ENCODE peak calls at places on chromosomes 7 and 10, in nine cellular contexts. S is tibial artery, N is H1, D is BE2C, O is adipocyte, X is transverse colon, Q is DND-41, P is fibroblast of lung, Y is lower lobe of right lung. M is an unnamed sample.
A peak's percentile ranks its signal among the peaks of the same experiment; 100 is the strongest.

GRCh38 chr10:114403545-114404161 is 649 bp downstream of the AFAP1L2 start:
- DNase-seq in Y (no peak), D (no peak), S (no peak), X (peak; percentile 24), O (no peak), P (no peak), Q (no peak), N (peak; percentile 80), M (no peak)

GRCh38 chr10:128286413-128287097 is 160.3 kb upstream of the MKI67 start:
- DNase-seq in Y (no peak), S (no peak), N (peak; percentile 70), D (no peak), P (no peak), O (no peak), Q (no peak), X (no peak), M (no peak)

GRCh38 chr7:128352138-128352537 is 8.4 kb upstream of the RBM28 start:
- DNase-seq in X (peak; percentile 33), D (peak; percentile 17), Y (peak; percentile 73), P (peak; percentile 26), Q (no peak), N (peak; percentile 90), S (no peak), O (peak; percentile 38), M (no peak)

GRCh38 chr7:1746491-1746975 is 76.5 kb downstream of the ELFN1 start:
- DNase-seq in N (no peak), S (no peak), X (no peak), D (no peak), Y (no peak), O (no peak), P (no peak), Q (no peak), M (no peak)

GRCh38 chr7:124364283-124364682 is 331.4 kb upstream of the TMEM229A start:
- DNase-seq in S (no peak), D (no peak), Q (no peak), O (no peak), P (no peak), N (no peak), Y (no peak), X (no peak), M (no peak)

GRCh38 chr7:16630654-16631053 is 14.9 kb downstream of the ANKMY2 start:
- DNase-seq in Y (no peak), D (no peak), X (no peak), Q (no peak), N (no peak), P (no peak), S (no peak), O (no peak), M (no peak)

GRCh38 chr7:50203521-50203920 is 101.0 kb upstream of the IKZF1 start:
- DNase-seq in Q (no peak), P (no peak), Y (no peak), O (no peak), X (no peak), D (no peak), S (no peak), N (no peak), M (no peak)

GRCh38 chr7:26083113-26083512 is 68.9 kb upstream of the NFE2L3 start:
- DNase-seq in D (no peak), P (no peak), Q (no peak), Y (no peak), O (peak; percentile 28), S (no peak), X (no peak), N (no peak), M (no peak)

GRCh38 chr10:10826125-10826524 is 191.5 kb upstream of the CELF2 start:
- DNase-seq in S (no peak), D (no peak), N (no peak), P (peak; percentile 71), Y (no peak), O (peak; percentile 31), X (no peak), Q (no peak), M (no peak)

GRCh38 chr10:116948530-116948870 is 56.5 kb downstream of the SHTN1 start:
- DNase-seq in P (no peak), Y (no peak), S (no peak), D (no peak), O (no peak), Q (no peak), X (no peak), N (no peak), M (no peak)

GRCh38 chr10:44650576-44651394 is 260.4 kb upstream of the TMEM72 start:
- DNase-seq in N (no peak), S (no peak), D (no peak), P (no peak), Q (no peak), O (peak; percentile 42), Y (no peak), X (no peak), M (no peak)

GRCh38 chr10:44651395-44651661 is 259.8 kb upstream of the TMEM72 start:
- DNase-seq in Q (no peak), O (no peak), N (no peak), Y (no peak), P (no peak), X (no peak), D (no peak), S (no peak), M (no peak)

GRCh38 chr10:44648691-44649090 is 262.4 kb upstream of the TMEM72 start:
- DNase-seq in N (no peak), Y (no peak), Q (no peak), O (no peak), X (no peak), S (no peak), P (no peak), D (no peak), M (no peak)

GRCh38 chr10:44647877-44648542 is 263.1 kb upstream of the CXCL12 start:
- DNase-seq in P (peak; percentile 71), X (no peak), O (peak; percentile 59), Q (peak; percentile 19), D (no peak), N (no peak), Y (no peak), S (no peak), M (no peak)

DNA sequence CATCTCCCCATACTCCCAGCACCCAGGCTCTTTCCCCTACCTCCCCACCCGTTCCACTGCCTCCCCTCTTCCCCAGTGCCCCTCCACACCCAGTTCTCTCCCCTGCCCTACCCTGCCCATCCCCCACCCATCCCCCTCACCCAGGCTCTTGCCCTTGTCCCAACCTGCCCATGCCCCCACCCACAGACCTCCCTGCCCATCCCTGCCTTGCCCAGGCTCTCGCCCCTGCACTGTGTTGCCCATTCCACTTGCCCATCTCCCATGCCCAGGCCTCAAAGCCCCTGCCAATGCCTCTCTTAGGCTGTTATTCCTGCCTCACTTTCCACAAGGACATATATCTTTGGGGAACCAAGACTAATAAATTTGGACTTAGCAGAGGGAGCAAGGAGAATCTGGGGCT is 262.6 kb upstream of the CXCL12 start:
- DNase-seq in S (no peak), X (no peak), P (no peak), N (no peak), D (no peak), O (no peak), Q (no peak), Y (no peak), M (no peak)
- H3K9me3 ChIP-seq in S (no peaks in the 10 kb centered on the region), X (no peaks in the 10 kb centered on the region), P (no peaks in the 10 kb centered on the region), N (no peaks in the 10 kb centered on the region), D (no peaks in the 10 kb centered on the region), O (no peaks in the 10 kb centered on the region), Q (no peaks in the 10 kb centered on the region), Y (no peaks in the 10 kb centered on the region), M (no peaks in the 10 kb centered on the region)

GRCh38 chr7:154578351-154578750 is 424.6 kb downstream of the PAXIP1 start:
- DNase-seq in N (no peak), O (no peak), X (no peak), D (no peak), Q (no peak), S (no peak), Y (no peak), P (no peak), M (no peak)
- H3K9me3 ChIP-seq in N (peaks cover under 1% of the 10 kb centered on the region), O (no peaks in the 10 kb centered on the region), X (no peaks in the 10 kb centered on the region), D (no peaks in the 10 kb centered on the region), Q (no peaks in the 10 kb centered on the region), S (no peaks in the 10 kb centered on the region), Y (no peaks in the 10 kb centered on the region), P (no peaks in the 10 kb centered on the region), M (no peaks in the 10 kb centered on the region)

GRCh38 chr10:96690755-96691730 is 29.3 kb downstream of the PIK3AP1 start:
- DNase-seq in P (no peak), Q (no peak), D (no peak), Y (no peak), N (no peak), X (no peak), O (peak; percentile 50), S (no peak), M (no peak)

GRCh38 chr10:96685297-96685696 is 35.0 kb downstream of the PIK3AP1 start:
- DNase-seq in Q (no peak), X (no peak), Y (no peak), O (no peak), S (no peak), P (no peak), N (no peak), D (no peak), M (no peak)

GRCh38 chr10:96686514-96686913 is 33.8 kb downstream of the PIK3AP1 start:
- DNase-seq in N (no peak), Y (no peak), P (no peak), D (no peak), Q (no peak), O (no peak), X (no peak), S (no peak), M (no peak)

GRCh38 chr10:96688789-96689188 is 31.5 kb downstream of the PIK3AP1 start:
- DNase-seq in S (no peak), Q (no peak), X (no peak), P (no peak), Y (no peak), D (no peak), N (no peak), O (no peak), M (no peak)

GRCh38 chr10:96687317-96688012 is 32.8 kb downstream of the PIK3AP1 start:
- DNase-seq in D (no peak), X (no peak), O (no peak), Y (no peak), N (no peak), Q (no peak), P (no peak), S (no peak), M (no peak)
- H3K9me3 ChIP-seq in D (no peaks in the 10 kb centered on the region), X (no peaks in the 10 kb centered on the region), O (no peaks in the 10 kb centered on the region), Y (no peaks in the 10 kb centered on the region), N (no peaks in the 10 kb centered on the region), Q (no peaks in the 10 kb centered on the region), P (no peaks in the 10 kb centered on the region), S (no peaks in the 10 kb centered on the region), M (no peaks in the 10 kb centered on the region)

GRCh38 chr10:110642980-110643655 is 1.0 kb upstream of the RBM20 start:
- DNase-seq in O (no peak), X (no peak), N (peak; percentile 78), S (no peak), Y (no peak), P (no peak), D (no peak), Q (no peak), M (no peak)

GRCh38 chr10:110646417-110647135 is 2.4 kb downstream of the RBM20 start:
- DNase-seq in S (no peak), Q (no peak), D (peak; percentile 74), N (no peak), O (no peak), X (no peak), P (no peak), Y (no peak), M (no peak)

GRCh38 chr10:110647136-110647430 is 2.9 kb downstream of the RBM20 start:
- DNase-seq in D (no peak), S (no peak), O (no peak), Q (no peak), Y (no peak), P (no peak), N (no peak), X (no peak), M (no peak)

GRCh38 chr10:110643670-110644597 is at the start of gene RBM20:
- DNase-seq in P (no peak), D (peak; percentile 81), S (peak; percentile 76), O (peak; percentile 49), Q (no peak), N (peak; percentile 75), X (peak; percentile 9), Y (no peak), M (no peak)

GRCh38 chr10:110644598-110645462 is 694 bp downstream of the RBM20 start:
- DNase-seq in Y (no peak), X (no peak), D (peak; percentile 21), S (no peak), Q (no peak), N (no peak), P (no peak), O (no peak), M (no peak)
- H3K9me3 ChIP-seq in Y (no peaks in the 10 kb centered on the region), X (no peaks in the 10 kb centered on the region), D (no peaks in the 10 kb centered on the region), S (no peaks in the 10 kb centered on the region), Q (no peaks in the 10 kb centered on the region), N (no peaks in the 10 kb centered on the region), P (no peaks in the 10 kb centered on the region), O (no peaks in the 10 kb centered on the region), M (no peaks in the 10 kb centered on the region)

M was measured in prostate gland.